ENCODE peak calls at places on chromosomes 13 and 19, in four cellular contexts. F is effector memory CD4-positive, alpha-beta T cell; Q is stimulated activated CD4-positive, alpha-beta T cell treated with anti-CD3 and anti-CD28 coated beads, Interleukin-15, amount 100 ng/mL, for 1 hour; S is activated T-helper 2 cell treated with anti-CD3 and anti-CD28 coated beads, Interferon-gamma antibody, Interleukin-2, Interleukin-4, amounts not matched to agents 10 μg/mL and 5 μg/mL and 100 μg/mL, durations not matched to agents 14 hours and 24 hours and 36 hours. U is an unnamed sample.

GRCh38 chr13:42363941-42364612 is 92.1 kb downstream of the AKAP11 start:
- DNase-seq in F (no peak), S (no peak), Q (no peak), U (peak)

GRCh38 chr19:1189419-1189818 is 15.4 kb upstream of the SBNO2 start:
- DNase-seq in S (peak), Q (no peak), F (peak), U (peak)

GRCh38 chr13:110885966-110886365 is 28.9 kb downstream of the ANKRD10 start:
- DNase-seq in S (no peak), Q (no peak), F (no peak), U (peak)

GRCh38 chr13:43473437-43473836 is 313.3 kb downstream of the ENOX1 start:
- DNase-seq in S (no peak), F (no peak), Q (no peak), U (peak)

GRCh38 chr19:50779504-50780457 is 9.5 kb downstream of the GPR32 start:
- DNase-seq in F (no peak), S (no peak), Q (no peak), U (peak)

GRCh38 chr13:105147481-105147880 is 1388.0 kb downstream of the EFNB2 start:
- DNase-seq in S (no peak), Q (no peak), F (no peak), U (no peak)

GRCh38 chr13:72504026-72504925 is 223.2 kb downstream of the MZT1 start:
- DNase-seq in Q (no peak), S (no peak), F (no peak), U (no peak)

GRCh38 chr13:97855570-97855970 is 97.9 kb upstream of the IPO5 start:
- DNase-seq in S (no peak), F (no peak), Q (no peak), U (peak)

GRCh38 chr19:5313307-5313706 is 27.3 kb downstream of the PTPRS start:
- DNase-seq in S (no peak), F (no peak), Q (no peak), U (no peak)

GRCh38 chr13:23613971-23614370 is 43.8 kb downstream of the TNFRSF19 start:
- DNase-seq in F (no peak), Q (no peak), S (no peak), U (no peak)

GRCh38 chr13:22018297-22019210 is 347.7 kb downstream of the FGF9 start:
- DNase-seq in Q (no peak), F (no peak), S (no peak), U (no peak)

GRCh38 chr19:33157906-33158305 is 26.0 kb downstream of the WDR88 start:
- DNase-seq in S (no peak), Q (no peak), F (no peak), U (no peak)

GRCh38 chr19:33406521-33407139 is 33.1 kb downstream of the CEBPG start:
- DNase-seq in Q (peak), F (peak), S (peak), U (peak)

GRCh38 chr19:3266792-3267469 is 42.5 kb downstream of the CELF5 start:
- DNase-seq in S (no peak), F (no peak), Q (no peak), U (no peak)

GRCh38 chr13:51007216-51007615 is 97.6 kb downstream of the RNASEH2B start:
- DNase-seq in S (no peak), Q (no peak), F (no peak), U (no peak)

GRCh38 chr19:29155683-29156082 is 57.3 kb downstream of the UQCRFS1 start:
- DNase-seq in S (no peak), F (no peak), Q (no peak), U (no peak)

GRCh38 chr13:35720690-35721554 is 244.4 kb upstream of the MAB21L1 start:
- DNase-seq in F (no peak), Q (no peak), S (peak), U (peak)

GRCh38 chr19:16260794-16261161 is 63.1 kb downstream of the AP1M1 start:
- DNase-seq in S (no peak), F (no peak), Q (no peak), U (no peak)